ENCODE peak calls at places on chromosomes 16 and 17, in six cellular contexts. D is AG10803, Q is Caco-2, F is left ventricle myocardium inferior, J is tibial nerve, B is GM20000. P is an unnamed sample.

GRCh38 chr16:89921131-89921698 is 1.9 kb upstream of the TUBB3 start:
- DNase-seq in D (no peak), Q (no peak), F (no peak), J (no peak), B (no peak), P (peak)

GRCh38 chr17:47676510-47676909 is 17.5 kb upstream of the TBKBP1 start:
- DNase-seq in D (no peak), Q (no peak), F (no peak), J (no peak), B (no peak), P (no peak)

GRCh38 chr17:55334285-55334684 is 69.5 kb downstream of the HLF start:
- DNase-seq in D (peak), Q (no peak), F (no peak), J (no peak), B (no peak), P (no peak)

GRCh38 chr17:61579961-61580360 is 11.1 kb downstream of the NACA2 start:
- DNase-seq in D (peak), Q (no peak), F (no peak), J (no peak), B (no peak), P (no peak)

GRCh38 chr16:75789237-75789636 is 62.9 kb upstream of the CPHXL start:
- DNase-seq in D (peak), Q (peak), F (no peak), J (no peak), B (peak), P (no peak)

GRCh38 chr17:83200231-83200699 is 120.9 kb downstream of the METRNL start:
- DNase-seq in D (peak), Q (no peak), F (peak), J (peak), B (no peak), P (peak)

GRCh38 chr17:10216213-10216982 is 18.0 kb upstream of the GAS7 start:
- DNase-seq in D (no peak), Q (no peak), F (no peak), J (no peak), B (no peak), P (no peak)

GRCh38 chr17:77042688-77043330 is 98.0 kb upstream of the SEC14L1 start:
- DNase-seq in D (no peak), Q (no peak), F (no peak), J (no peak), B (no peak), P (no peak)

GRCh38 chr16:55113195-55113594 is 182.5 kb downstream of the IRX5 start:
- DNase-seq in D (no peak), Q (no peak), F (no peak), J (no peak), B (no peak), P (no peak)

GRCh38 chr17:66466933-66467367 is 164.5 kb downstream of the PRKCA start:
- DNase-seq in D (peak), Q (peak), F (no peak), J (no peak), B (no peak), P (no peak)

GRCh38 chr17:75457047-75457654 is 716 bp downstream of the TMEM94 start:
- DNase-seq in D (peak), Q (peak), F (no peak), J (no peak), B (no peak), P (peak)

GRCh38 chr17:82300707-82301270 is 16.6 kb downstream of the CD7 start:
- DNase-seq in D (peak), Q (peak), F (peak), J (no peak), B (peak), P (peak)

GRCh38 chr16:54584121-54584520 is 297.5 kb upstream of the IRX3 start:
- DNase-seq in D (no peak), Q (peak), F (no peak), J (no peak), B (no peak), P (no peak)

GRCh38 chr17:78138204-78139060 is 7.8 kb upstream of the C17orf99 start:
- DNase-seq in D (no peak), Q (no peak), F (no peak), J (no peak), B (no peak), P (no peak)

GRCh38 chr17:57614742-57615141 is 130.4 kb downstream of the CCDC182 start:
- DNase-seq in D (no peak), Q (no peak), F (no peak), J (no peak), B (no peak), P (no peak)

GRCh38 chr17:28552201-28552999 is at the start of gene UNC119:
- DNase-seq in D (peak), Q (peak), F (peak), J (peak), B (peak), P (peak)

GRCh38 chr16:57314161-57314785 is 29.8 kb upstream of the PLLP start:
- DNase-seq in D (no peak), Q (no peak), F (no peak), J (no peak), B (no peak), P (no peak)

GRCh38 chr17:69773081-69773480 is 301.9 kb upstream of the KCNJ16 start:
- DNase-seq in D (no peak), Q (no peak), F (no peak), J (no peak), B (no peak), P (no peak)

GRCh38 chr17:29166507-29166887 is 13.7 kb downstream of the MYO18A start:
- DNase-seq in D (no peak), Q (no peak), F (no peak), J (no peak), B (no peak), P (no peak)

GRCh38 chr16:72092832-72093447 is 480 bp downstream of the TXNL4B start:
- DNase-seq in D (peak), Q (peak), F (no peak), J (no peak), B (no peak), P (no peak)

GRCh38 chr17:12136646-12137045 is 116.0 kb downstream of the MAP2K4 start:
- DNase-seq in D (no peak), Q (no peak), F (no peak), J (no peak), B (no peak), P (no peak)

GRCh38 chr17:66667491-66668030 is 167.4 kb upstream of the CACNG5 start:
- DNase-seq in D (no peak), Q (no peak), F (no peak), J (no peak), B (peak), P (no peak)

GRCh38 chr17:82020874-82021727 is 1.6 kb downstream of the CENPX start:
- DNase-seq in D (peak), Q (peak), F (peak), J (peak), B (peak), P (peak)

GRCh38 chr16:85029413-85029794 is 1.8 kb downstream of the KIAA0513 start:
- DNase-seq in D (peak), Q (peak), F (no peak), J (no peak), B (peak), P (peak)

GRCh38 chr16:85027349-85027967 is at the start of gene KIAA0513:
- DNase-seq in D (peak), Q (peak), F (peak), J (peak), B (peak), P (peak)

GRCh38 chr16:85028638-85029412 is 1.2 kb downstream of the KIAA0513 start:
- DNase-seq in D (peak), Q (peak), F (no peak), J (no peak), B (peak), P (peak)

GRCh38 chr16:85026696-85027095 is 899 bp upstream of the KIAA0513 start:
- DNase-seq in D (no peak), Q (no peak), F (no peak), J (no peak), B (no peak), P (no peak)

DNA sequence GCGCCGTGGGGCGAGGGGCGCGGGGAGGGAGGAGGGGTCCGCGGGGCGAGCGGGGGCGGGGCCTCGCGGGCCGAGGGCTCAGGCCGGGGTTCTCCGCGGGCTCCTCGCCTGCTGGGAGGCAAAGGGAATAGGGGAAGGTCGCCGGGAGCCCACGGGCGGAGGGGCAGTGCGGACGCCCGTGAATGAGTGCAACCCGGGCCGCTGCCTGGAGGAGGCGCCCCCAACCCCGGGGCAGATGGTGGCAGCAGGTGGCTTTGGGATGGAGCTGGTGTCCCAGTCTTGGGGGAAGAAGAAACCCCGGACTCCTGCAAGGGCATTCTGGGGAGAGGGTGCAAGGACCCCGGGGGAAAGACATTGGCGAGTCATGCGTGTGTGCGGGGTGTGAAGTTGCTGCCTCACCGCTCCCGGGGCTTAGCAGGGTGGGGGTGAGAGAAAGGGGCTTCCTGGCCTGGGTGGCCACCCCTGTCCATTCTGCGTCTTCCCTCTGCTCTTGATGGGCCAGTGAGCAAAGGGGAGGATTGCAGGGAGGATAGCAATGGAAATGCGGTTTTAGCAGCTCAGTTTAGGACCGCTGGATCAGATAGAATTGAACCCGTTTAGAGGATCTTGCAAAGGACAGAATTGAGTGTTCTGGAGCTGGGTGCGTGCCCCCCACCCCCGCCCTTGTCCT is 508 bp downstream of the KIAA0513 start:
- DNase-seq in D (no peak), Q (no peak), F (no peak), J (no peak), B (no peak), P (no peak)
- TF ChIP-seq CTCF in D (peak), Q (no peak), F (peak), J (no peak), B (peak), P (no peak)

GRCh38 chr16:74766729-74767128 is 7.9 kb downstream of the FA2H start:
- DNase-seq in D (no peak), Q (no peak), F (no peak), J (no peak), B (no peak), P (no peak)
- TF ChIP-seq CTCF in D (no peak), Q (no peak), F (no peak), J (no peak), B (no peak), P (no peak)

GRCh38 chr17:79534111-79534510 is 76.7 kb downstream of the RBFOX3 start:
- DNase-seq in D (no peak), Q (no peak), F (no peak), J (no peak), B (no peak), P (no peak)
- TF ChIP-seq CTCF in D (no peak), Q (no peak), F (no peak), J (no peak), B (no peak), P (no peak)

GRCh38 chr17:6279659-6280058 is 155.3 kb downstream of the AIPL1 start:
- DNase-seq in D (no peak), Q (peak), F (no peak), J (no peak), B (no peak), P (no peak)
- TF ChIP-seq CTCF in D (no peak), Q (peak), F (no peak), J (no peak), B (no peak), P (no peak)

DNA sequence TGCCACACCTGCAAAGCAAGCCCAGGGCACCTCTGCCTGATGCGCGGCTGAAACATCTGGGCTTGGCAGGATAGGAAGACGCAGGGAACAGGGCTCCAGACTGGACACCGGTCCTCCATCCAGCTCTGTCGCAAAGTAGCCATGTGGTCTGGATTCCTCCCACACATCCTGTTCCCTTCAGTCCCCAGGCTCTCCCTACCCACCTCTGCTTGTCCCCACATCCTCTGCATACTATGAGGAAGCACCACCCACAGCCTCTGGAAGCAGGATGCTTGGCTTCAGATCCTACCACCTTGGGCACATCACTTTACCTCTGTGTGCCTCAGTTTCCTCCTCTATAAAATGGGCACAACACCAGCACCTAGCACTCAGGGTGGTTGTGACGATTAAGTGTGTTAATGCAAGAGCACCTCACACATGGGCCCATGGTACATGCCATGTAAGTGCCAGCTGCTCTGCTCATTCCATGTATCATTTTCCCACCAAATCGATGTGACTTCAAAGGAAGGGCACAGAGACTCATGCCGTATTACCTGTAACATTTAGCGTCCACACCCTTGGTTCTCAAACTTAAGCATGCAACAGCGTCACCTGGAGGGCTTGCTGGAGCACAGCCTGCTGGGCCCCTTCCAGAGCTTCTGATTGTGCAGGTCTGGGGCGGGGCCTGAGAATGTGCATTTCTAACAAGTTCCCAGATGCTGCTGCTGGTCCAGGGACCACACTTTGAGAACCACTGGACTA is 138.6 kb upstream of the SDK2 start:
- DNase-seq in D (no peak), Q (no peak), F (no peak), J (no peak), B (no peak), P (no peak)
- TF ChIP-seq CTCF in D (no peak), Q (no peak), F (no peak), J (no peak), B (no peak), P (no peak)

DNA sequence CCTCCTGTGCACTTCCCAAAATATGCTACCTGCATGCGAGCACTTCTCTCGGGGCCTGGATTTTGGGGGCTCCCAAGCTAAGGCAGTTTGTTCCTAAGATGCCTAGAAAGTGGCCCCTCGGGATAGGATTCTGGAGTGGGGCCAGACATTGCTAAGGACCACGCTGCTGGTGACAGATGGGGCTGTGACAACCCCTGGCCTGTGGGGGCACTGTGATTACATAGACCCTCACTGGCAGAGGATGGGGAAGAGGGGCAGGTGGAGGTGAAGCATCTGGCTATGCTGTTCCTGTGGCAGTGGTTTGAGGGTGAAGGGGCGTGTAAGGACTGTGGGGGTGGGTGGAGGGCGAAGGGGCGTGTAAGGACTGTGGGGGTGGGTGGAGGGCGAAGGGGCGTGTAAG is 128.4 kb downstream of the ENGASE start:
- DNase-seq in D (no peak), Q (no peak), F (no peak), J (no peak), B (no peak), P (no peak)
- TF ChIP-seq CTCF in D (no peak), Q (no peak), F (no peak), J (no peak), B (no peak), P (no peak)

P was measured in adrenal gland.